ENCODE peak calls at places on chromosomes 3 and 15, in seven cellular contexts. I, N, E, O, Y, Z and L are unnamed samples.

GRCh38 chr3:179929091-179929529 is 107.6 kb downstream of the PEX5L start:
- DNase-seq in O (peak), N (peak), E (peak), I (peak), Y (peak), Z (peak), L (peak)

GRCh38 chr15:27418729-27419128 is 447.7 kb downstream of the GABRG3 start:
- DNase-seq in E (no peak), Z (no peak), O (no peak), Y (no peak), N (no peak), I (no peak), L (no peak)

GRCh38 chr3:60839242-60839641 is 412.0 kb downstream of the FHIT start:
- DNase-seq in Y (no peak), E (peak), N (no peak), I (no peak), O (peak), Z (peak), L (peak)

GRCh38 chr3:25074151-25074550 is 353.9 kb upstream of the RARB start:
- DNase-seq in E (no peak), I (no peak), O (no peak), N (no peak), Y (no peak), Z (no peak), L (no peak)

GRCh38 chr3:95508124-95508523 is 1306.3 kb upstream of the EPHA6 start:
- DNase-seq in I (no peak), Y (no peak), E (no peak), O (no peak), Z (no peak), N (no peak), L (no peak)

GRCh38 chr3:2908693-2909351 is 201.4 kb downstream of the IL5RA start:
- DNase-seq in Z (no peak), O (no peak), I (no peak), E (no peak), Y (no peak), N (no peak), L (no peak)

GRCh38 chr15:29890761-29891457 is 68.6 kb upstream of the TJP1 start:
- DNase-seq in E (no peak), I (no peak), O (no peak), N (no peak), Y (no peak), Z (no peak), L (no peak)

GRCh38 chr3:124053871-124054270 is 61.9 kb upstream of the ROPN1 start:
- DNase-seq in Z (no peak), Y (no peak), I (no peak), E (no peak), N (no peak), O (peak), L (no peak)

GRCh38 chr3:25558106-25558505 is 106.6 kb downstream of the TOP2B start:
- DNase-seq in E (no peak), I (no peak), N (no peak), O (peak), Z (peak), Y (no peak), L (no peak)

GRCh38 chr3:114624047-114624445 is 330.2 kb downstream of the TIGIT start:
- DNase-seq in O (peak), Y (no peak), N (no peak), Z (peak), E (peak), I (no peak), L (peak)

GRCh38 chr3:65953881-65954733 is 84.6 kb downstream of the MAGI1 start:
- DNase-seq in Y (no peak), I (no peak), E (peak), N (no peak), O (peak), Z (peak), L (peak)

GRCh38 chr15:70559223-70559823 is 204.0 kb downstream of the UACA start:
- DNase-seq in Z (peak), Y (no peak), O (peak), E (no peak), N (peak), I (no peak), L (peak)

GRCh38 chr3:138408751-138409161 is 25.7 kb upstream of the ESYT3 start:
- DNase-seq in I (no peak), Z (peak), Y (no peak), O (no peak), N (no peak), E (no peak), L (no peak)

GRCh38 chr3:137509354-137510045 is 254.6 kb upstream of the SOX14 start:
- DNase-seq in E (no peak), Y (no peak), Z (no peak), O (no peak), N (no peak), I (no peak), L (no peak)

GRCh38 chr15:79212589-79213139 is 69.9 kb upstream of the ANKRD34C start:
- DNase-seq in Y (no peak), N (no peak), I (no peak), O (peak), Z (no peak), E (no peak), L (no peak)

GRCh38 chr3:69282191-69282590 is 103.7 kb downstream of the FRMD4B start:
- DNase-seq in E (no peak), Z (no peak), Y (no peak), N (peak), O (no peak), I (no peak), L (no peak)

GRCh38 chr3:124520970-124521369 is 209.3 kb upstream of the UMPS start:
- DNase-seq in Y (no peak), O (peak), N (no peak), I (no peak), Z (no peak), E (no peak), L (no peak)

GRCh38 chr3:48789665-48790064 is 58.0 kb downstream of the PRKAR2A start:
- DNase-seq in O (no peak), Z (no peak), E (no peak), I (no peak), N (no peak), Y (no peak), L (no peak)

GRCh38 chr3:174859109-174859735 is at the start of gene NAALADL2:
- DNase-seq in Y (no peak), N (no peak), O (no peak), E (no peak), I (no peak), Z (no peak), L (no peak)

GRCh38 chr3:111797035-111797717 is 61.9 kb upstream of the PHLDB2 start:
- DNase-seq in Y (no peak), N (no peak), O (no peak), E (no peak), I (no peak), Z (no peak), L (peak)

GRCh38 chr3:145313751-145314150 is 847.2 kb downstream of the PLOD2 start:
- DNase-seq in N (no peak), O (no peak), Z (no peak), Y (no peak), E (no peak), I (no peak), L (no peak)

GRCh38 chr3:131591394-131591990 is 88.7 kb upstream of the MRPL3 start:
- DNase-seq in E (no peak), N (no peak), Z (no peak), Y (no peak), I (peak), O (peak), L (peak)

GRCh38 chr3:87494264-87494663 is 217.9 kb upstream of the POU1F1 start:
- DNase-seq in N (no peak), E (no peak), Z (no peak), O (no peak), Y (no peak), I (no peak), L (no peak)

GRCh38 chr3:99700637-99701268 is 62.4 kb downstream of the COL8A1 start:
- DNase-seq in O (no peak), N (no peak), I (no peak), Z (no peak), E (no peak), Y (no peak), L (no peak)

GRCh38 chr3:53816430-53816829 is 29.8 kb downstream of the CHDH start:
- DNase-seq in Z (peak), E (no peak), I (no peak), Y (no peak), O (no peak), N (no peak), L (no peak)

GRCh38 chr3:42036483-42036823 is 54.7 kb upstream of the TRAK1 start:
- DNase-seq in O (peak), E (no peak), N (no peak), Y (no peak), Z (no peak), I (peak), L (peak)

GRCh38 chr3:53668872-53669271 is 174.5 kb downstream of the CACNA1D start:
- DNase-seq in Z (no peak), E (no peak), O (no peak), Y (peak), I (no peak), N (no peak), L (no peak)